ENCODE peak calls at places on chromosomes 2 and 18, in six cellular contexts. One of them, this sample, is unnamed.

GRCh38 chr2:10385933-10386773 is 62.0 kb downstream of the ODC1 start:
- DNase-seq in GM23248: peak; percentile 83
- DNase-seq in GM23338: no peak
- DNase-seq in fibroblast of lung: peak; percentile 76
- DNase-seq in neural progenitor cell: no peak
- DNase-seq in mammary epithelial cell: no peak
- DNase-seq in this sample: no peak

GRCh38 chr18:6920099-6920955 is 190.8 kb downstream of the ARHGAP28 start:
- DNase-seq in fibroblast of lung: peak; percentile 41
- DNase-seq in neural progenitor cell: peak; percentile 75
- DNase-seq in GM23248: peak; percentile 74
- DNase-seq in GM23338: peak; percentile 90
- DNase-seq in mammary epithelial cell: peak; percentile 64
- DNase-seq in this sample: peak; percentile 19

GRCh38 chr2:81467096-81467495 is 1162.5 kb upstream of the LRRTM1 start:
- DNase-seq in GM23338: no peak
- DNase-seq in fibroblast of lung: no peak
- DNase-seq in mammary epithelial cell: no peak
- DNase-seq in neural progenitor cell: no peak
- DNase-seq in GM23248: no peak
- DNase-seq in this sample: no peak

GRCh38 chr18:25408294-25408693 is 56.3 kb upstream of the ZNF521 start:
- DNase-seq in neural progenitor cell: no peak
- DNase-seq in fibroblast of lung: no peak
- DNase-seq in GM23248: no peak
- DNase-seq in mammary epithelial cell: no peak
- DNase-seq in GM23338: no peak
- DNase-seq in this sample: no peak

GRCh38 chr18:74524097-74524496 is 10.2 kb upstream of the CNDP1 start:
- DNase-seq in GM23338: no peak
- DNase-seq in mammary epithelial cell: no peak
- DNase-seq in fibroblast of lung: no peak
- DNase-seq in neural progenitor cell: no peak
- DNase-seq in GM23248: no peak
- DNase-seq in this sample: no peak

GRCh38 chr2:172196768-172197322 is 94.1 kb upstream of the DLX2 start:
- DNase-seq in GM23248: peak; percentile 78
- DNase-seq in neural progenitor cell: no peak
- DNase-seq in fibroblast of lung: peak; percentile 89
- DNase-seq in GM23338: no peak
- DNase-seq in mammary epithelial cell: peak; percentile 100
- DNase-seq in this sample: peak; percentile 98

GRCh38 chr2:105915005-105915558 is 170.4 kb downstream of the NCK2 start:
- DNase-seq in GM23248: no peak
- DNase-seq in fibroblast of lung: no peak
- DNase-seq in mammary epithelial cell: no peak
- DNase-seq in GM23338: no peak
- DNase-seq in neural progenitor cell: no peak
- DNase-seq in this sample: no peak

GRCh38 chr18:23635283-23636040 is 27.2 kb downstream of the ANKRD29 start:
- DNase-seq in neural progenitor cell: no peak
- DNase-seq in GM23338: peak; percentile 13
- DNase-seq in GM23248: peak; percentile 22
- DNase-seq in fibroblast of lung: peak; percentile 54
- DNase-seq in mammary epithelial cell: peak; percentile 71
- DNase-seq in this sample: no peak

GRCh38 chr2:2787301-2787907 is 456.3 kb upstream of the MYT1L start:
- DNase-seq in GM23338: no peak
- DNase-seq in fibroblast of lung: no peak
- DNase-seq in GM23248: no peak
- DNase-seq in neural progenitor cell: peak; percentile 28
- DNase-seq in mammary epithelial cell: no peak
- DNase-seq in this sample: no peak

GRCh38 chr2:134774786-134775641 is 56.2 kb upstream of the TMEM163 start:
- DNase-seq in mammary epithelial cell: peak; percentile 87
- DNase-seq in fibroblast of lung: no peak
- DNase-seq in GM23338: no peak
- DNase-seq in GM23248: peak; percentile 30
- DNase-seq in neural progenitor cell: peak; percentile 69
- DNase-seq in this sample: peak; percentile 55

GRCh38 chr2:130790808-130791616 is 35.7 kb downstream of the AMER3 start:
- DNase-seq in fibroblast of lung: no peak
- DNase-seq in neural progenitor cell: no peak
- DNase-seq in mammary epithelial cell: no peak
- DNase-seq in GM23248: no peak
- DNase-seq in GM23338: no peak
- DNase-seq in this sample: no peak

GRCh38 chr2:206259615-206260426 is 14.6 kb upstream of the ZDBF2 start:
- DNase-seq in neural progenitor cell: no peak
- DNase-seq in GM23248: no peak
- DNase-seq in GM23338: no peak
- DNase-seq in fibroblast of lung: no peak
- DNase-seq in mammary epithelial cell: no peak
- DNase-seq in this sample: no peak

GRCh38 chr18:44698518-44698917 is 17.8 kb downstream of the SETBP1 start:
- DNase-seq in GM23248: no peak
- DNase-seq in GM23338: no peak
- DNase-seq in neural progenitor cell: no peak
- DNase-seq in fibroblast of lung: no peak
- DNase-seq in mammary epithelial cell: no peak
- DNase-seq in this sample: no peak

GRCh38 chr2:170486730-170487129 is 228.4 kb upstream of the SP5 start:
- DNase-seq in neural progenitor cell: no peak
- DNase-seq in mammary epithelial cell: no peak
- DNase-seq in GM23248: no peak
- DNase-seq in GM23338: no peak
- DNase-seq in fibroblast of lung: no peak
- DNase-seq in this sample: no peak

GRCh38 chr2:200077210-200077650 is 121.8 kb downstream of the MAIP1 start:
- DNase-seq in fibroblast of lung: peak; percentile 79
- DNase-seq in GM23248: peak; percentile 48
- DNase-seq in mammary epithelial cell: peak; percentile 20
- DNase-seq in neural progenitor cell: no peak
- DNase-seq in GM23338: no peak
- DNase-seq in this sample: no peak

GRCh38 chr2:191566347-191566746 is 111.6 kb upstream of the NABP1 start:
- DNase-seq in fibroblast of lung: peak; percentile 44
- DNase-seq in GM23248: peak; percentile 71
- DNase-seq in neural progenitor cell: peak; percentile 82
- DNase-seq in mammary epithelial cell: peak; percentile 38
- DNase-seq in GM23338: peak; percentile 93
- DNase-seq in this sample: no peak

GRCh38 chr18:6315556-6316331 is 99.0 kb downstream of the L3MBTL4 start:
- DNase-seq in fibroblast of lung: no peak
- DNase-seq in GM23338: no peak
- DNase-seq in neural progenitor cell: no peak
- DNase-seq in mammary epithelial cell: no peak
- DNase-seq in GM23248: no peak
- DNase-seq in this sample: no peak

GRCh38 chr2:3124921-3125760 is 252.5 kb downstream of the EIPR1 start:
- DNase-seq in mammary epithelial cell: no peak
- DNase-seq in GM23248: no peak
- DNase-seq in fibroblast of lung: no peak
- DNase-seq in neural progenitor cell: peak; percentile 54
- DNase-seq in GM23338: no peak
- DNase-seq in this sample: no peak

GRCh38 chr18:2316686-2317308 is 254.5 kb downstream of the METTL4 start:
- DNase-seq in fibroblast of lung: no peak
- DNase-seq in GM23338: no peak
- DNase-seq in GM23248: no peak
- DNase-seq in neural progenitor cell: no peak
- DNase-seq in mammary epithelial cell: no peak
- DNase-seq in this sample: no peak

DNA sequence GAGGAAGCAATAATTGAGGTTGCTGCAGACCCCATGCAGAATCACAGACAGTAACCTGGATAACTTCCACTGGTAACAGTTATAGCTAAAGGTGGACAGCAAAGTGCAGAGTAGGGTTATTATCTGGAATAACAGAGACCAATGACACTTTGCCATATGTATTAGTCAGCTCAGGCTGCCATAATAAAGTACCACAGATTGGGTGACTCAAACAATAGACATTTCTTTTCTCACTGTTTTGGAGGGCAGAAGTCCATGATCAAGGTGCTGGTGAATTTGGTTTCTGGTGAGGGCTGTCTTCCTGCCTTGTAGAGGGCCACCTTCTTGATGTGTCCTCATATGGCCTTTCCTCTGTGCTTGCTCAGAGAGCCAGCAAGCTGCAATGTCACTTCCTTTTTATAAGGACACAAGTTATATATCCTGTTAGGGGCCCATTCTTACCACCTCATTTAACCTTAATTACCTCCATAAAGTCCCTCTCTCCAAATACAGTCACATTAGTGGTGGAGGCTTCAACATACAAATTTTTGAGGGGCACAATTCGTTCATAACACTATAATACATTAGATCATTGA is 191.0 kb upstream of the LRP1B start:
- DNase-seq in GM23248: no peak
- DNase-seq in GM23338: no peak
- DNase-seq in fibroblast of lung: peak; percentile 68
- DNase-seq in mammary epithelial cell: peak; percentile 29
- DNase-seq in neural progenitor cell: no peak
- DNase-seq in this sample: no peak
- H2AFZ ChIP-seq in GM23248: no peak overlapping the region
- H2AFZ ChIP-seq in GM23338: no peak overlapping the region
- H2AFZ ChIP-seq in fibroblast of lung: no peak overlapping the region
- H2AFZ ChIP-seq in mammary epithelial cell: no peak overlapping the region
- H2AFZ ChIP-seq in neural progenitor cell: no peak overlapping the region
- H2AFZ ChIP-seq in this sample: no peak overlapping the region

GRCh38 chr2:54267577-54267976 is 11.5 kb upstream of the TSPYL6 start:
- DNase-seq in fibroblast of lung: no peak
- DNase-seq in GM23248: no peak
- DNase-seq in neural progenitor cell: no peak
- DNase-seq in mammary epithelial cell: no peak
- DNase-seq in GM23338: no peak
- DNase-seq in this sample: no peak
- H2AFZ ChIP-seq in fibroblast of lung: no peak overlapping the region
- H2AFZ ChIP-seq in GM23248: no peak overlapping the region
- H2AFZ ChIP-seq in neural progenitor cell: no peak overlapping the region
- H2AFZ ChIP-seq in mammary epithelial cell: no peak overlapping the region
- H2AFZ ChIP-seq in GM23338: no peak overlapping the region
- H2AFZ ChIP-seq in this sample: no peak overlapping the region

DNA sequence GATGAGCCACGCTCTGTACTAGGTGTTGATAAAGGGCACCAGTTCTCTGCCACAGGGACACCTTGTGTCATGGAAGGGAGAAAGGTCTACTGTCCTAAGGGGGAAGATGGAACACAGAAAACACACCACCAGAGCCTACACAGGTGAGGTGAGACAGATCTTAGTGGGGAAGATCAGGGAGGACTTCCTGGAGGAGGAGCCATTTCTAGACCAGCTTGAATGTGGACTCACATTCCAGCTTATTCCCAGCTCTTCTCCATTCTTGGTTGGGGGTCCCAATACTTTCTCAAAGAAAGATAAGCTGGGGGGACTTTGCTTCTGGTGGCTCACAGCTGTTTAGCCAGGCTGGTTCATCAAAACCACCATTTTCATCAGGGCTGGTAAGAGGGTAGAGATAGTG is 36.2 kb downstream of the EMX1 start:
- DNase-seq in mammary epithelial cell: no peak
- DNase-seq in GM23248: no peak
- DNase-seq in fibroblast of lung: no peak
- DNase-seq in GM23338: no peak
- DNase-seq in neural progenitor cell: no peak
- DNase-seq in this sample: no peak
- H2AFZ ChIP-seq in mammary epithelial cell: no peak overlapping the region
- H2AFZ ChIP-seq in GM23248: no peak overlapping the region
- H2AFZ ChIP-seq in fibroblast of lung: no peak overlapping the region
- H2AFZ ChIP-seq in GM23338: no peak overlapping the region
- H2AFZ ChIP-seq in neural progenitor cell: no peak overlapping the region
- H2AFZ ChIP-seq in this sample: no peak overlapping the region

DNA sequence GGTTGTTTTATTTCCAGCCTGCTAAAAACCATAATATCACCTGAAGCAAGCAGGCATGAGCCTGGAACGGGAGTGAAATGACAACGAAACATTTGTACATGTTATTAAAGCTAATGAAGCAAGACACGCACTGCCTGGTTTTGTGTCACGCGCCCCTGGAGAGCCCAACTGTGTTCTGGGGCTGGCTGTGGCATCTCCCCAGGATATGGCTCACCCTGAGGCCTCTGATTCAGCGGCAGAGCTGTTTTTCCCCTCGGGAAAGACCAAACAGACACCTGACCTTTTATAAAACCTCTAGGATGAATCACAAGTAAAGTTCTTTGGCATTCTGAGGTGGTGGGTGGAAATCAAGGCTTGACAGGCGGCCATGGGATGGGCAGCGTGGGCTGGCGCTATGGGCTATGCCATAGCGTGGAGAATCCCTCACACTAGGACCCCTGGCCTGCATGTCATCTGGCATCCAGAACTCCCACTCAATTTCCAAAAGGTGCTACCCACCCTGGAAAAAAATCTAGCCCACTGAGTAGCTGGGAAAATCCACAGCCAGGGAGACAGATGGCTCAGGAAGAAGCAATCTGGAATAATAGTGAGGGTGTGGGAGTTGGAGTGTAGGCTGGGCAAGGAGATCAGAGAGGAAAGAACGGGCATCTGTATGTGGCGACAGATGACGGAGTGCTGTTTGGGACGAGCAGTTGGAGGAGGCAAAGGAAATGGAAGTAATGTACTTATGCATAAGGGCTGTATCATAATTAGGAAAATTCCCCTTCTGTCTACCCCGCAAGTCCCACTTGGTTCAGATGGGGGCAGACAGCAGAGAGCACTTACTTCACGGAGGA is 262.0 kb downstream of the AFF3 start:
- DNase-seq in mammary epithelial cell: peak; percentile 93
- DNase-seq in GM23248: peak; percentile 74
- DNase-seq in fibroblast of lung: peak; percentile 96
- DNase-seq in GM23338: no peak
- DNase-seq in neural progenitor cell: no peak
- DNase-seq in this sample: no peak
- H2AFZ ChIP-seq in mammary epithelial cell: no peak overlapping the region
- H2AFZ ChIP-seq in GM23248: no peak overlapping the region
- H2AFZ ChIP-seq in fibroblast of lung: no peak overlapping the region
- H2AFZ ChIP-seq in GM23338: no peak overlapping the region
- H2AFZ ChIP-seq in neural progenitor cell: no peak overlapping the region
- H2AFZ ChIP-seq in this sample: no peak overlapping the region

GRCh38 chr18:36078751-36079529 is 11.6 kb upstream of the RPRD1A start:
- DNase-seq in GM23338: no peak
- DNase-seq in GM23248: peak; percentile 49
- DNase-seq in fibroblast of lung: peak; percentile 85
- DNase-seq in neural progenitor cell: no peak
- DNase-seq in mammary epithelial cell: peak; percentile 52
- DNase-seq in this sample: no peak
- H2AFZ ChIP-seq in GM23338: no peak overlapping the region
- H2AFZ ChIP-seq in GM23248: no peak overlapping the region
- H2AFZ ChIP-seq in fibroblast of lung: no peak overlapping the region
- H2AFZ ChIP-seq in neural progenitor cell: no peak overlapping the region
- H2AFZ ChIP-seq in mammary epithelial cell: peak overlapping the region; percentile 67
- H2AFZ ChIP-seq in this sample: no peak overlapping the region